ENCODE peak calls at places on chromosome 6, in seven cellular contexts. C is upper lobe of right lung, W is right cardiac atrium, I is GM23248, J is suprapubic skin, G is fibroblast of mammary gland, R is AG04449. N is an unnamed sample.

GRCh38 chr6:160315310-160315709 is 32.9 kb upstream of the SLC22A3 start:
- DNase-seq in R (no peak), J (no peak), W (no peak), G (peak; percentile 15), I (no peak), C (no peak), N (no peak)

GRCh38 chr6:23890543-23891227 is 235.3 kb upstream of the NRSN1 start:
- DNase-seq in G (peak; percentile 40), R (no peak), I (peak; percentile 52), W (no peak), C (no peak), J (no peak), N (no peak)

GRCh38 chr6:165519316-165519715 is 143.7 kb downstream of the PDE10A start:
- DNase-seq in G (no peak), C (no peak), R (no peak), J (no peak), I (no peak), W (no peak), N (no peak)

GRCh38 chr6:142558785-142559184 is 257.0 kb downstream of the ADGRG6 start:
- DNase-seq in I (no peak), C (no peak), W (no peak), G (no peak), J (no peak), R (no peak), N (no peak)

GRCh38 chr6:53795702-53796450 is 1.1 kb downstream of the LRRC1 start:
- DNase-seq in G (no peak), R (no peak), W (peak; percentile 71), J (peak; percentile 67), C (peak; percentile 73), I (peak; percentile 62), N (no peak)

GRCh38 chr6:151765444-151765886 is 42.0 kb upstream of the ESR1 start:
- DNase-seq in I (peak; percentile 90), C (no peak), G (peak; percentile 91), W (no peak), J (no peak), R (peak; percentile 29), N (peak; percentile 95)

GRCh38 chr6:41734666-41735426 is 562 bp downstream of the TFEB start:
- DNase-seq in G (peak; percentile 64), I (peak; percentile 79), C (peak; percentile 93), J (peak; percentile 91), W (peak; percentile 95), R (no peak), N (peak; percentile 67)

GRCh38 chr6:137866200-137866913 is 702 bp upstream of the TNFAIP3 start:
- DNase-seq in J (peak; percentile 86), W (peak; percentile 80), G (no peak), C (no peak), R (no peak), I (no peak), N (no peak)

GRCh38 chr6:86031713-86032112 is 389.0 kb upstream of the SYNCRIP start:
- DNase-seq in I (no peak), J (no peak), R (no peak), C (no peak), G (no peak), W (no peak), N (no peak)

GRCh38 chr6:139852484-139853140 is 478.2 kb upstream of the CITED2 start:
- DNase-seq in C (no peak), I (peak; percentile 69), G (peak; percentile 80), J (no peak), W (no peak), R (peak; percentile 64), N (peak; percentile 56)

GRCh38 chr6:2061880-2062279 is 183.5 kb downstream of the GMDS start:
- DNase-seq in R (no peak), C (no peak), J (no peak), W (no peak), G (peak; percentile 19), I (no peak), N (no peak)

GRCh38 chr6:4055420-4056041 is 23.4 kb downstream of the FAM217A start:
- DNase-seq in J (no peak), W (peak; percentile 47), R (peak; percentile 50), G (peak; percentile 89), C (no peak), I (peak; percentile 85), N (peak; percentile 91)

GRCh38 chr6:91376686-91377085 is 789.8 kb upstream of the MAP3K7 start:
- DNase-seq in W (no peak), I (no peak), J (no peak), C (no peak), G (no peak), R (no peak), N (no peak)

GRCh38 chr6:79143320-79143898 is 65.4 kb upstream of the PHIP start:
- DNase-seq in C (no peak), J (no peak), W (no peak), G (no peak), I (no peak), R (no peak), N (no peak)

GRCh38 chr6:63634630-63635029 is 972 bp upstream of the PHF3 start:
- DNase-seq in W (no peak), C (no peak), G (no peak), R (no peak), J (no peak), I (no peak), N (peak; percentile 2)

GRCh38 chr6:16420715-16421461 is 182.5 kb downstream of the GMPR start:
- DNase-seq in R (peak; percentile 52), I (peak; percentile 90), J (no peak), G (peak; percentile 32), C (no peak), W (no peak), N (peak; percentile 50)
- H3K4me3 ChIP-seq in R (no peak overlapping the region), I (peak overlapping the region; percentile 36), J (no peak overlapping the region), G (no peak overlapping the region), C (no peak overlapping the region), W (no peak overlapping the region), N (no peak overlapping the region)

GRCh38 chr6:154508573-154509375 is 1.7 kb downstream of the CNKSR3 start:
- DNase-seq in C (no peak), R (no peak), I (peak; percentile 26), W (no peak), G (peak; percentile 33), J (no peak), N (no peak)
- H3K4me3 ChIP-seq in C (peak overlapping the region; percentile 76), R (peak overlapping the region; percentile 84), I (peak overlapping the region; percentile 85), W (peak overlapping the region; percentile 52), G (peak overlapping the region; percentile 84), J (peak overlapping the region; percentile 67), N (peak overlapping the region; percentile 89)

GRCh38 chr6:129653229-129653628 is 56.7 kb downstream of the ARHGAP18 start:
- DNase-seq in G (no peak), J (no peak), W (no peak), I (no peak), R (no peak), C (no peak), N (no peak)

GRCh38 chr6:129655334-129655733 is 54.6 kb downstream of the ARHGAP18 start:
- DNase-seq in C (no peak), J (no peak), G (no peak), R (no peak), W (no peak), I (no peak), N (no peak)

GRCh38 chr6:129651291-129651691 is 58.7 kb downstream of the ARHGAP18 start:
- DNase-seq in W (no peak), J (no peak), C (no peak), I (no peak), R (no peak), G (no peak), N (no peak)

GRCh38 chr6:129657433-129657832 is 52.5 kb downstream of the ARHGAP18 start:
- DNase-seq in I (no peak), W (no peak), C (no peak), R (no peak), J (no peak), G (no peak), N (no peak)

DNA sequence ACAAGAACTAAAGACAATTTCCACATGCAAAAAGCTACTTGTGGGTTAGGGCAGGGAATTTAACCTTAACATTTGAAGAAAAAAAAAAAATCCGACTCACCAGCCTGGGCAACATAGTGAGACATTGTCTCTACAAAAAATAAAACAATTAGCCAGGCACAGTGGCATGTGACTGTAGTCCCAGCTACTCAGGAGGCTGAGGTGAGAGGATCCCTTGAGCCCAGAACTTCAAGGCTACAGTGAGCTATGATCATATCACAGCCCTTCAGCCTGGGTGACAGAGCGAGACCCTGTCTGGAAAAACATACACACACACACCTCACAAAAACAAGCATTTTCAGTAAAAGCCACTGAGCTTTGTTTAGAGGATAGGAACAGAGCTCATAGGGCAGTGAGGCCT is 56.2 kb downstream of the ARHGAP18 start:
- DNase-seq in J (no peak), W (no peak), C (no peak), I (no peak), G (no peak), R (no peak), N (no peak)
- H3K4me3 ChIP-seq in J (no peak overlapping the region), W (no peak overlapping the region), C (no peak overlapping the region), I (no peak overlapping the region), G (no peak overlapping the region), R (no peak overlapping the region), N (no peak overlapping the region)

DNA sequence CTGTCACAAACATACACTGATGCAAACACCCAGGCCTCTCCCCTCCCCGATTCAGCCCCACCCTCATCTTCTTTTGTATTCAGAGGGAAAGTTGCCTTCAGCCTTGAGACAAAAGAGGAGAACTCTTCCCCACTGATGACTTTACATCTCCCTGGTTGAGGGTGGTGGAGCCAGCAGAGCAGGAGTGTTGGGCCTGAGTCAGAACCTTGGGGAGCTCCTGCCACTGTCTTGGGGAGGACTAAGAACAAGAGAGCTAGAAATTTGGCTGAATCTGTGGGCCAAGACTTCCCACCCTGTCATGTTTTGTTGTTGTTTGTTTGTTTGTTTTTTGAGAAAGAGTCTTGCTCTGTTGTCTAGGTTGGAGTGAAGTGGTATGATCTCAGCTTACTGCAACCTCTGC is 89.1 kb downstream of the MDGA1 start:
- DNase-seq in R (no peak), C (no peak), I (no peak), G (no peak), J (no peak), W (no peak), N (no peak)
- H3K4me3 ChIP-seq in R (no peak overlapping the region), C (no peak overlapping the region), I (no peak overlapping the region), G (no peak overlapping the region), J (no peak overlapping the region), W (no peak overlapping the region), N (no peak overlapping the region)

DNA sequence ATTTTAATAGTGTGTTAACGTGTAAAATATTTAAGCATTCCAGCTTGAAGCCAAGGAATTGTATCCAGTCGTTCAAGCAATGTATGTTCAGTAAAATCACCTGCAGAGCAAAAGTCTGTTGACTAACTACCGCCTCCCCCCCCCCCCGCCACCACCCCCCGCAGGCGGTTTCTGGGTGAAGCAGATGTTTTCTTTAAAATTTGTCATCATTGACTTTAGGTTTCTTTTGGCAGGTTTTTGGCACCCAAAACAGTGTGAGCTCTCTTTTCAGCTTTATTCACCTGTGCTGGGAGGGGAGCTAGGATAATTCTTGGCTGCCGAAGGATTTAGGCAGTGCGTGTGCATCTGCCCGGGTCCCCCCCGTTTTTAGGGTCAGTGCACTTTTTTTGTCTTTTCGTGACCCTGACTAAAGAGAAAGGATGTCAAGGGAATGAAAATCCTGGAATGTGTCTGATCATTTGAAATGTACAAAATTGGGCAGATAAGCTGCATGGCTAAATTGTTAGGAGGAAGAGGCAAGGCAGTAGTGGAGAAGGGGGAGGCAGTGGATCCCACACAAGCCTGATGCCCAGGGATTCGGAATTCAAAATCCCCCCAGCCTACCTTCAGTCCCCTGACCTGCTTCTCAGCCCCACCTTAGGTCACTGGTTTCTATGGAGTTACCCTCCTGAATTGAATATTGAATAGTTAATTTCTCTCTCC is 1.1 kb downstream of the EDN1 start:
- DNase-seq in R (no peak), G (no peak), I (no peak), J (no peak), C (no peak), W (no peak), N (no peak)
- H3K4me3 ChIP-seq in R (peak overlapping the region; percentile 62), G (no peak overlapping the region), I (peak overlapping the region; percentile 85), J (peak overlapping the region; percentile 55), C (peak overlapping the region; percentile 53), W (peak overlapping the region; percentile 72), N (peak overlapping the region; percentile 67)

N was measured in brain microvascular endothelial cell.